ENCODE peak calls at places on chromosomes 6 and 20, in four cellular contexts. One of them, this sample, is unnamed.

GRCh38 chr6:22041797-22042489 is 254.9 kb downstream of the PRL start:
- DNase-seq in Caco-2: no peak
- DNase-seq in T-helper 2 cell: no peak
- DNase-seq in activated T-helper 9 cell treated with anti-CD3 and anti-CD28 coated beads, Interleukin-2, amount 50 U/mL, for 16 hours: no peak
- DNase-seq in this sample: no peak

GRCh38 chr20:63704749-63705117 is 3.0 kb downstream of the ARFRP1 start:
- DNase-seq in Caco-2: no peak
- DNase-seq in T-helper 2 cell: no peak
- DNase-seq in activated T-helper 9 cell treated with anti-CD3 and anti-CD28 coated beads, Interleukin-2, amount 50 U/mL, for 16 hours: no peak
- DNase-seq in this sample: no peak

GRCh38 chr6:160973311-160973710 is 18.3 kb upstream of the MAP3K4 start:
- DNase-seq in Caco-2: no peak
- DNase-seq in T-helper 2 cell: no peak
- DNase-seq in activated T-helper 9 cell treated with anti-CD3 and anti-CD28 coated beads, Interleukin-2, amount 50 U/mL, for 16 hours: no peak
- DNase-seq in this sample: no peak

GRCh38 chr6:29909995-29910394 is 32.3 kb upstream of the HLA-A start:
- DNase-seq in Caco-2: no peak
- DNase-seq in T-helper 2 cell: no peak
- DNase-seq in activated T-helper 9 cell treated with anti-CD3 and anti-CD28 coated beads, Interleukin-2, amount 50 U/mL, for 16 hours: no peak
- DNase-seq in this sample: no peak

GRCh38 chr6:7998103-7998725 is 66.0 kb downstream of the BLOC1S5 start:
- DNase-seq in Caco-2: no peak
- DNase-seq in T-helper 2 cell: no peak
- DNase-seq in activated T-helper 9 cell treated with anti-CD3 and anti-CD28 coated beads, Interleukin-2, amount 50 U/mL, for 16 hours: no peak
- DNase-seq in this sample: no peak

GRCh38 chr6:127484207-127484858 is 25.1 kb upstream of the KIAA0408 start:
- DNase-seq in Caco-2: no peak
- DNase-seq in T-helper 2 cell: peak
- DNase-seq in activated T-helper 9 cell treated with anti-CD3 and anti-CD28 coated beads, Interleukin-2, amount 50 U/mL, for 16 hours: no peak
- DNase-seq in this sample: no peak

GRCh38 chr20:1272368-1273155 is 6.5 kb downstream of the SNPH start:
- DNase-seq in Caco-2: no peak
- DNase-seq in T-helper 2 cell: no peak
- DNase-seq in activated T-helper 9 cell treated with anti-CD3 and anti-CD28 coated beads, Interleukin-2, amount 50 U/mL, for 16 hours: no peak
- DNase-seq in this sample: no peak

GRCh38 chr6:26045046-26045938 is 41.9 kb upstream of the HFE start:
- DNase-seq in Caco-2: no peak
- DNase-seq in T-helper 2 cell: peak
- DNase-seq in activated T-helper 9 cell treated with anti-CD3 and anti-CD28 coated beads, Interleukin-2, amount 50 U/mL, for 16 hours: no peak
- DNase-seq in this sample: no peak

GRCh38 chr6:112311950-112312547 is 35.1 kb upstream of the RFPL4B start:
- DNase-seq in Caco-2: peak
- DNase-seq in T-helper 2 cell: peak
- DNase-seq in activated T-helper 9 cell treated with anti-CD3 and anti-CD28 coated beads, Interleukin-2, amount 50 U/mL, for 16 hours: no peak
- DNase-seq in this sample: no peak

GRCh38 chr6:39765508-39766065 is 26.6 kb upstream of the DAAM2 start:
- DNase-seq in Caco-2: no peak
- DNase-seq in T-helper 2 cell: no peak
- DNase-seq in activated T-helper 9 cell treated with anti-CD3 and anti-CD28 coated beads, Interleukin-2, amount 50 U/mL, for 16 hours: no peak
- DNase-seq in this sample: no peak

GRCh38 chr20:50694379-50695143 is 3.2 kb upstream of the RIPOR3 start:
- DNase-seq in Caco-2: no peak
- DNase-seq in T-helper 2 cell: no peak
- DNase-seq in activated T-helper 9 cell treated with anti-CD3 and anti-CD28 coated beads, Interleukin-2, amount 50 U/mL, for 16 hours: no peak
- DNase-seq in this sample: no peak

GRCh38 chr6:152932865-152933264 is 50.0 kb downstream of the FBXO5 start:
- DNase-seq in Caco-2: no peak
- DNase-seq in T-helper 2 cell: no peak
- DNase-seq in activated T-helper 9 cell treated with anti-CD3 and anti-CD28 coated beads, Interleukin-2, amount 50 U/mL, for 16 hours: no peak
- DNase-seq in this sample: no peak

GRCh38 chr20:46051556-46052323 is 22.7 kb downstream of the SLC12A5 start:
- DNase-seq in Caco-2: no peak
- DNase-seq in T-helper 2 cell: no peak
- DNase-seq in activated T-helper 9 cell treated with anti-CD3 and anti-CD28 coated beads, Interleukin-2, amount 50 U/mL, for 16 hours: no peak
- DNase-seq in this sample: no peak

GRCh38 chr20:46102940-46103339 is 13.2 kb upstream of the NCOA5 start:
- DNase-seq in Caco-2: no peak
- DNase-seq in T-helper 2 cell: no peak
- DNase-seq in activated T-helper 9 cell treated with anti-CD3 and anti-CD28 coated beads, Interleukin-2, amount 50 U/mL, for 16 hours: no peak
- DNase-seq in this sample: no peak

GRCh38 chr20:14632906-14633305 is 295.5 kb upstream of the FLRT3 start:
- DNase-seq in Caco-2: peak
- DNase-seq in T-helper 2 cell: no peak
- DNase-seq in activated T-helper 9 cell treated with anti-CD3 and anti-CD28 coated beads, Interleukin-2, amount 50 U/mL, for 16 hours: no peak
- DNase-seq in this sample: no peak

GRCh38 chr6:25960689-25961088 is 1.9 kb upstream of the TRIM38 start:
- DNase-seq in Caco-2: no peak
- DNase-seq in T-helper 2 cell: no peak
- DNase-seq in activated T-helper 9 cell treated with anti-CD3 and anti-CD28 coated beads, Interleukin-2, amount 50 U/mL, for 16 hours: peak
- DNase-seq in this sample: no peak

GRCh38 chr6:125432968-125433367 is 131.2 kb upstream of the HDDC2 start:
- DNase-seq in Caco-2: no peak
- DNase-seq in T-helper 2 cell: peak
- DNase-seq in activated T-helper 9 cell treated with anti-CD3 and anti-CD28 coated beads, Interleukin-2, amount 50 U/mL, for 16 hours: no peak
- DNase-seq in this sample: no peak

GRCh38 chr6:26141378-26141901 is 54.2 kb downstream of the HFE start:
- DNase-seq in Caco-2: no peak
- DNase-seq in T-helper 2 cell: no peak
- DNase-seq in activated T-helper 9 cell treated with anti-CD3 and anti-CD28 coated beads, Interleukin-2, amount 50 U/mL, for 16 hours: no peak
- DNase-seq in this sample: no peak

GRCh38 chr6:127176175-127176574 is 57.7 kb downstream of the RSPO3 start:
- DNase-seq in Caco-2: no peak
- DNase-seq in T-helper 2 cell: no peak
- DNase-seq in activated T-helper 9 cell treated with anti-CD3 and anti-CD28 coated beads, Interleukin-2, amount 50 U/mL, for 16 hours: no peak
- DNase-seq in this sample: no peak

GRCh38 chr6:129432738-129433137 is 277.2 kb downstream of the ARHGAP18 start:
- DNase-seq in Caco-2: peak
- DNase-seq in T-helper 2 cell: no peak
- DNase-seq in activated T-helper 9 cell treated with anti-CD3 and anti-CD28 coated beads, Interleukin-2, amount 50 U/mL, for 16 hours: no peak
- DNase-seq in this sample: no peak

GRCh38 chr20:21134883-21135493 is 9.1 kb downstream of the KIZ start:
- DNase-seq in Caco-2: peak
- DNase-seq in T-helper 2 cell: no peak
- DNase-seq in activated T-helper 9 cell treated with anti-CD3 and anti-CD28 coated beads, Interleukin-2, amount 50 U/mL, for 16 hours: no peak
- DNase-seq in this sample: no peak

GRCh38 chr6:116217069-116217468 is 36.8 kb downstream of the TSPYL4 start:
- DNase-seq in Caco-2: peak
- DNase-seq in T-helper 2 cell: peak
- DNase-seq in activated T-helper 9 cell treated with anti-CD3 and anti-CD28 coated beads, Interleukin-2, amount 50 U/mL, for 16 hours: no peak
- DNase-seq in this sample: no peak

GRCh38 chr6:104625536-104625935 is 234.2 kb downstream of the HACE1 start:
- DNase-seq in Caco-2: peak
- DNase-seq in T-helper 2 cell: no peak
- DNase-seq in activated T-helper 9 cell treated with anti-CD3 and anti-CD28 coated beads, Interleukin-2, amount 50 U/mL, for 16 hours: no peak
- DNase-seq in this sample: no peak

GRCh38 chr6:138485586-138486248 is 13.6 kb downstream of the NHSL1 start:
- DNase-seq in Caco-2: no peak
- DNase-seq in T-helper 2 cell: no peak
- DNase-seq in activated T-helper 9 cell treated with anti-CD3 and anti-CD28 coated beads, Interleukin-2, amount 50 U/mL, for 16 hours: no peak
- DNase-seq in this sample: no peak

GRCh38 chr20:43529457-43530153 is 22.1 kb downstream of the L3MBTL1 start:
- DNase-seq in Caco-2: no peak
- DNase-seq in T-helper 2 cell: no peak
- DNase-seq in activated T-helper 9 cell treated with anti-CD3 and anti-CD28 coated beads, Interleukin-2, amount 50 U/mL, for 16 hours: no peak
- DNase-seq in this sample: no peak

GRCh38 chr6:158145940-158146339 is 22.1 kb downstream of the SERAC1 start:
- DNase-seq in Caco-2: no peak
- DNase-seq in T-helper 2 cell: no peak
- DNase-seq in activated T-helper 9 cell treated with anti-CD3 and anti-CD28 coated beads, Interleukin-2, amount 50 U/mL, for 16 hours: no peak
- DNase-seq in this sample: no peak

This sample was measured in NK-92 treated with Interleukin-12 subunit alpha and Interleukin-12 subunit beta, amount 100 ng/mL, for 24 hours.